ENCODE peak calls at places on chromosomes 1 and 21, in ten cellular contexts. A is endothelial cell of umbilical vein; J is CD8-positive, alpha-beta T cell; X is Caco-2; O is uterus; D is heart left ventricle; S is left lung; T is neural progenitor cell; Y is thoracic aorta; P is PC-9. L is an unnamed sample. For H3K4me1 and H3K27me3, the result is how much of the 10 kb centered on the place peaks cover.

GRCh38 chr1:84291882-84292655 is 9.4 kb upstream of the SAMD13 start:
- DNase-seq in A (no peak), J (no peak), X (no peak), O (no peak), D (no peak), S (no peak), T (no peak), Y (no peak), P (no peak), L (peak)

GRCh38 chr1:24308365-24309015 is 10.7 kb upstream of the GRHL3 start:
- DNase-seq in A (no peak), J (no peak), X (peak), O (no peak), D (no peak), S (no peak), T (peak), Y (no peak), P (no peak), L (no peak)

GRCh38 chr1:64474639-64475038 is 4.7 kb downstream of the CACHD1 start:
- DNase-seq in A (no peak), J (no peak), X (no peak), O (peak), D (peak), S (peak), T (no peak), Y (no peak), P (no peak), L (peak)

GRCh38 chr1:160780398-160780755 is 15.6 kb upstream of the LY9 start:
- DNase-seq in A (no peak), J (no peak), X (no peak), O (no peak), D (no peak), S (no peak), T (no peak), Y (no peak), P (no peak), L (no peak)

GRCh38 chr1:164785841-164786534 is 227.0 kb downstream of the PBX1 start:
- DNase-seq in A (peak), J (no peak), X (no peak), O (no peak), D (no peak), S (no peak), T (no peak), Y (no peak), P (no peak), L (no peak)

GRCh38 chr1:211320980-211321379 is 5.7 kb upstream of the TRAF5 start:
- DNase-seq in A (no peak), J (no peak), X (no peak), O (no peak), D (no peak), S (no peak), T (no peak), Y (no peak), P (no peak), L (no peak)

GRCh38 chr21:35925497-35925896 is 134.8 kb downstream of the SETD4 start:
- DNase-seq in A (peak), J (no peak), X (no peak), O (peak), D (no peak), S (peak), T (no peak), Y (no peak), P (no peak), L (peak)

GRCh38 chr1:226772456-226773139 is 33.5 kb upstream of the ITPKB start:
- DNase-seq in A (no peak), J (no peak), X (no peak), O (no peak), D (no peak), S (no peak), T (no peak), Y (no peak), P (no peak), L (no peak)

GRCh38 chr1:83958704-83959103 is 40.2 kb downstream of the TTLL7 start:
- DNase-seq in A (no peak), J (no peak), X (no peak), O (no peak), D (no peak), S (no peak), T (no peak), Y (no peak), P (no peak), L (no peak)

GRCh38 chr21:31351438-31351837 is 7.4 kb upstream of the TIAM1 start:
- DNase-seq in A (no peak), J (no peak), X (no peak), O (no peak), D (no peak), S (no peak), T (no peak), Y (no peak), P (peak), L (peak)

GRCh38 chr1:108121361-108122143 is 78.6 kb downstream of the SLC25A24 start:
- DNase-seq in A (no peak), J (no peak), X (no peak), O (no peak), D (peak), S (no peak), T (peak), Y (no peak), P (no peak), L (peak)

GRCh38 chr1:83985048-83985447 is 13.9 kb downstream of the TTLL7 start:
- DNase-seq in A (no peak), J (no peak), X (no peak), O (no peak), D (no peak), S (no peak), T (no peak), Y (no peak), P (no peak), L (no peak)

GRCh38 chr1:70966018-70966638 is 81.5 kb downstream of the PTGER3 start:
- DNase-seq in A (peak), J (no peak), X (peak), O (no peak), D (no peak), S (no peak), T (no peak), Y (no peak), P (no peak), L (no peak)

GRCh38 chr1:3752400-3752945 is at the start of gene CCDC27:
- DNase-seq in A (no peak), J (no peak), X (no peak), O (no peak), D (peak), S (no peak), T (no peak), Y (no peak), P (no peak), L (no peak)

GRCh38 chr1:226697151-226697575 is 41.9 kb downstream of the ITPKB start:
- DNase-seq in A (peak), J (no peak), X (no peak), O (no peak), D (no peak), S (no peak), T (no peak), Y (no peak), P (peak), L (no peak)

GRCh38 chr1:47578026-47578861 is 140.4 kb downstream of the FOXD2 start:
- DNase-seq in A (no peak), J (no peak), X (no peak), O (no peak), D (no peak), S (no peak), T (no peak), Y (no peak), P (no peak), L (peak)

GRCh38 chr1:224238212-224238611 is 55.2 kb downstream of the DEGS1 start:
- DNase-seq in A (no peak), J (no peak), X (no peak), O (no peak), D (no peak), S (peak), T (no peak), Y (no peak), P (no peak), L (no peak)

GRCh38 chr1:219405531-219406331 is 207.2 kb downstream of the ZC3H11B start:
- DNase-seq in A (no peak), J (no peak), X (no peak), O (no peak), D (no peak), S (no peak), T (no peak), Y (no peak), P (no peak), L (no peak)

GRCh38 chr1:198444792-198445191 is 95.7 kb downstream of the ATP6V1G3 start:
- DNase-seq in A (peak), J (no peak), X (no peak), O (no peak), D (no peak), S (no peak), T (no peak), Y (no peak), P (no peak), L (no peak)

GRCh38 chr1:42877380-42877779 is 31.0 kb downstream of the ZNF691 start:
- DNase-seq in A (no peak), J (no peak), X (no peak), O (no peak), D (no peak), S (no peak), T (peak), Y (no peak), P (no peak), L (peak)

GRCh38 chr1:226808501-226808900 is 61.9 kb upstream of the PSEN2 start:
- DNase-seq in A (no peak), J (no peak), X (no peak), O (no peak), D (no peak), S (no peak), T (no peak), Y (no peak), P (no peak), L (no peak)

GRCh38 chr1:166395729-166396128 is 228.9 kb upstream of the FAM78B start:
- DNase-seq in A (no peak), J (no peak), X (no peak), O (no peak), D (no peak), S (no peak), T (no peak), Y (no peak), P (no peak), L (no peak)

GRCh38 chr1:222543817-222544216 is 4.1 kb downstream of the HHIPL2 start:
- DNase-seq in A (no peak), J (no peak), X (peak), O (no peak), D (no peak), S (no peak), T (peak), Y (no peak), P (no peak), L (no peak)

GRCh38 chr1:86151427-86151826 is 5.1 kb downstream of the COL24A1 start:
- DNase-seq in A (no peak), J (no peak), X (no peak), O (no peak), D (no peak), S (no peak), T (no peak), Y (no peak), P (no peak), L (no peak)

GRCh38 chr1:202238914-202239313 is 45.3 kb downstream of the LGR6 start:
- DNase-seq in A (no peak), J (no peak), X (no peak), O (no peak), D (no peak), S (no peak), T (no peak), Y (no peak), P (no peak), L (no peak)

GRCh38 chr1:67832737-67833594 is at the start of gene GNG12:
- DNase-seq in A (peak), J (no peak), X (peak), O (peak), D (peak), S (peak), T (peak), Y (no peak), P (peak), L (peak)

GRCh38 chr1:117602862-117603261 is 3.0 kb upstream of the TENT5C start:
- DNase-seq in A (no peak), J (no peak), X (no peak), O (no peak), D (no peak), S (no peak), T (no peak), Y (no peak), P (no peak), L (no peak)

GRCh38 chr1:7515896-7516295 is 255.2 kb upstream of the VAMP3 start:
- DNase-seq in A (no peak), J (no peak), X (no peak), O (no peak), D (no peak), S (no peak), T (no peak), Y (no peak), P (no peak), L (no peak)
- H3K4me1 ChIP-seq in A (under half), J (under half), X (under half), O (under half), D (under half), S (under half), T (under half), Y (under half), P (under half), L (under half)

DNA sequence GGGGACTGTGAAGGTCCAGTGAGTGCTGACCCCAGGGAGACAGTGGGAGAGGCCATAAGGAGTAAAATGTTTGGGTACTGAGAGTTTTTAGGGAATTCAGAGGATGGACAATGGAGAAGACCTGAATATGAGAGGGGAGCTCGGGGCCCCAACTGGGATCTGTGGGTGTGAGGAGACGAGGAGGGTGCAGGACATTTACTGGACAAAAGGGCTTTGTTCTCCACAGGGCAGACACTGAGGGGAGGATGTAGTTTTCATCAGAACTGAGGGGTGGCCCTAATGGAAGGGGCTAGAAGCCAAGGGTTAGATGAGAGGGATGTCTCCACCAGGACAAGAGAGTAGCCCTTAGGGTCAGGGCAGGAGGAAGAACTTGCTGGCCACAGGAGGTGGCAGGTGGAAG is 30.0 kb downstream of the TMCC2 start:
- DNase-seq in A (no peak), J (no peak), X (no peak), O (no peak), D (peak), S (no peak), T (no peak), Y (no peak), P (no peak), L (peak)
- H3K27me3 ChIP-seq in A (under half), J (under half), X (under half), O (under half), D (under half), S (under half), T (under half), Y (under half), P (under half), L (under half)

DNA sequence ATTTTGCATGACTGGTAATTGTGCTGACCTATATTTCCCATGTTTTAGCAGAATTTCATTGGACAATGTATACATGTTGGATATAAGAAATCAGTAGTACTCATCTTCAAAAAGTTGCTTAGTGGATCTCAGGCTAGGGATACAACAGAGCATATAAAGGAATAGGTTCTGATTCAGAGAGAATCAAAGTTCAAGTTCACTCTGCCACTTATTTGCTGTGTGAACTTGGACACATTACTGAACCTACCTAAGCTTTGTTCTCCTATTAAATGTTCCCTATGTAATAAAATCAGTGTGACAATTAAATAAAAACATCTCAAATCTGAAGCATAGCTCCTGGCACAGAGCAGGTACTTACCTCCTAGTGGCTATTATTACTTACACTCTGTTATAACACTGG is 9.3 kb downstream of the CD58 start:
- DNase-seq in A (no peak), J (no peak), X (no peak), O (no peak), D (no peak), S (no peak), T (no peak), Y (no peak), P (no peak), L (no peak)
- H3K4me1 ChIP-seq in A (under half), J (under half), X (under half), O (under half), D (under half), S (under half), T (under half), Y (under half), P (under half), L (under half)

GRCh38 chr21:44944596-44944995 is 4.8 kb downstream of the SLX9 start:
- DNase-seq in A (no peak), J (no peak), X (no peak), O (no peak), D (peak), S (no peak), T (no peak), Y (no peak), P (no peak), L (no peak)

GRCh38 chr21:44941567-44941966 is 1.7 kb downstream of the SLX9 start:
- DNase-seq in A (no peak), J (no peak), X (no peak), O (no peak), D (peak), S (no peak), T (no peak), Y (no peak), P (no peak), L (no peak)

GRCh38 chr21:44942566-44942965 is 2.7 kb downstream of the SLX9 start:
- DNase-seq in A (no peak), J (no peak), X (no peak), O (no peak), D (no peak), S (no peak), T (no peak), Y (no peak), P (no peak), L (no peak)

GRCh38 chr21:44943686-44944550 is 4.1 kb downstream of the SLX9 start:
- DNase-seq in A (no peak), J (no peak), X (no peak), O (no peak), D (peak), S (no peak), T (no peak), Y (no peak), P (no peak), L (no peak)

DNA sequence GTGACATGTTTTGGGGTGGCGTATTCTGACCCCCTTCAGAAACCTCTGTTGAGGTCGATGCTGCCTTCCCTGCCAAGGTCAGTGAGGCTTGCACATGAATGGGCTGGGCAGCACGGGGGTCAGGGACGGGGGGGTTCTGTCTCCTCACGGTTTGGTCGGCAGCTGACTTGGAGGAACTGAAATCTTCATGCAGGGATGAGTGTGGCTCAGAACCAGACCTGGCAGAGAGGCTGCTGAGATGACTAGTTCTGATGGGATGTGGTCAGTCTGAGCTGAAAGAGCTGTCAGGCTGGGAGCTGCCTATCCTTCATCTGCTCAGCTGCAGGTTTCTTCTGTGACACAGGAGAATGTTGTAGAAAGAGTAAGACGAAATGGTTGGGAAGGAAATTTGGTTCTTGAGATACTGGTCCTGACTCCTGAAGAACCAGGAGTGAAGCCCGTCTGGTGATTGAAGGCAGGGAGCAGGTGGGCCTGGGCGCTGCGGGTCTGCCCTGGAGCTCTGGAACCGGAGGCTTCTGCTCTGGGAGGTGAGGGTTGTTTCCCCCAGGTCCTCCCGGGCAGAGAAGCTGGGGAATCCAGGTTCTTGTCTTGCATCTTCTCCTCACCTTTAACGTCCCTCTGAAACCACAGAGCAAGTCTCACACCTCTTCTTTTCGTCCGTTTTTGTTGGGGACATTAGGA is 3.3 kb downstream of the SLX9 start:
- DNase-seq in A (no peak), J (no peak), X (no peak), O (no peak), D (peak), S (no peak), T (no peak), Y (no peak), P (no peak), L (no peak)
- H3K27me3 ChIP-seq in A (under half), J (under half), X (under half), O (under half), D (under half), S (under half), T (under half), Y (under half), P (under half), L (under half)

GRCh38 chr1:12640237-12640957 is 3.5 kb upstream of the AADACL4 start:
- DNase-seq in A (no peak), J (no peak), X (no peak), O (no peak), D (no peak), S (no peak), T (no peak), Y (no peak), P (no peak), L (no peak)

GRCh38 chr1:12637693-12638092 is 6.2 kb upstream of the AADACL4 start:
- DNase-seq in A (no peak), J (no peak), X (no peak), O (no peak), D (no peak), S (no peak), T (no peak), Y (no peak), P (no peak), L (no peak)

GRCh38 chr1:12643079-12643478 is 806 bp upstream of the AADACL4 start:
- DNase-seq in A (no peak), J (no peak), X (no peak), O (no peak), D (no peak), S (no peak), T (no peak), Y (no peak), P (no peak), L (no peak)

GRCh38 chr1:12643785-12644184 is at the start of gene AADACL4:
- DNase-seq in A (no peak), J (no peak), X (no peak), O (no peak), D (no peak), S (no peak), T (no peak), Y (no peak), P (no peak), L (no peak)

DNA sequence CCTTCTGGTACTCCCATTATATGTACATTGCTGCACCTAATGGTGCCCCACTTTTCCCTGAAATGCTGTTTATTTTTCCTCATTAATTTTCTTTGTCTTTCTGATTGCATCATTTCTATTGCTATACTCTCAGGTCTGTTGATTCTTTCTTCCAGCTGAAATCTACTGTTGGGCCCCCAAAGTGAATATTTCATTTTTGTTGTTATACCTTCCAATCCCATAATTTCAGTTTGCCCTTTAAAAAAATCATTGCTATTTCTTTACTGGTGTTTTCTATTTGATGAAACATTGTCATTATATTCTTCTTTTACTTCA is 3.0 kb upstream of the AADACL4 start:
- DNase-seq in A (no peak), J (no peak), X (no peak), O (no peak), D (no peak), S (no peak), T (no peak), Y (no peak), P (no peak), L (no peak)
- H3K4me1 ChIP-seq in A (under half), J (under half), X (under half), O (under half), D (under half), S (under half), T (under half), Y (under half), P (under half), L (under half)

DNA sequence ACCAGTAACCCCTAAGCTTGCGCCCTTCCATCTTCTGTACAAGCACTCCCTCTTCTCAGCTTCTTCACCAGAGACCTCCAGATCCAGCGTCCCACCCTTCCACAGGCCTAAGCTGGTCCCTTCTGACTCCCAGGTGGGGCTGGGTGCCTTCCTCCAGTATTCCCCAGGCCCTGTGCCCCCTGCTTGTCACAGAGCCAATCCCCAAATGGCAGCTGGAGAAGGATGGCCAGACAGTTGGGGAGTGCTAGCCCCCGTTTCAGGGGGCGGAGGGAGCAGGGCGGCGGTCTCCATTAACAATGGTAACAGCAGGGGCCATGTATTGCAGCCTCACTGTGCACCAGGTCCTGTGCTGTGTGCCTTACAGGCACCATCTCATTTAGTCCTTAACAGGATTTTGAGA is 85.7 kb downstream of the KCNN3 start:
- DNase-seq in A (no peak), J (no peak), X (no peak), O (no peak), D (no peak), S (no peak), T (no peak), Y (no peak), P (no peak), L (no peak)
- H3K27me3 ChIP-seq in A (under half), J (under half), X (under half), O (under half), D (under half), S (under half), T (under half), Y (under half), P (half or more), L (under half)